ENCODE peak calls at places on chromosome 14, in nine cellular contexts. Z, E, D, R, Q, K, P, T and H are unnamed samples.

GRCh38 chr14:57089901-57090300 is 178.8 kb downstream of the EXOC5 start:
- DNase-seq in P (no peak), T (peak), K (no peak), Z (no peak), R (no peak), E (no peak), D (no peak), Q (no peak), H (no peak)

GRCh38 chr14:98966021-98966420 is 306.0 kb downstream of the BCL11B start:
- DNase-seq in Q (no peak), Z (no peak), T (no peak), E (no peak), P (no peak), D (no peak), R (no peak), K (no peak), H (no peak)

GRCh38 chr14:96362071-96362964 is 823 bp downstream of the ATG2B start:
- DNase-seq in P (peak), Z (peak), T (peak), D (peak), K (no peak), E (peak), Q (peak), R (peak), H (peak)

GRCh38 chr14:41824441-41824840 is 217.8 kb downstream of the LRFN5 start:
- DNase-seq in Q (no peak), P (no peak), Z (no peak), K (no peak), D (no peak), T (no peak), E (no peak), R (no peak), H (no peak)

GRCh38 chr14:35034440-35034833 is 11.6 kb upstream of the FAM177A1 start:
- DNase-seq in R (no peak), Z (no peak), T (no peak), E (no peak), Q (no peak), K (no peak), P (no peak), D (no peak), H (no peak)

GRCh38 chr14:23483216-23483854 is 13.8 kb downstream of the NGDN start:
- DNase-seq in T (peak), P (peak), Q (peak), D (no peak), E (no peak), K (peak), Z (no peak), R (peak), H (peak)

GRCh38 chr14:35231207-35231755 is 60.9 kb upstream of the PSMA6 start:
- DNase-seq in K (no peak), Z (no peak), T (no peak), D (no peak), E (no peak), P (no peak), R (no peak), Q (no peak), H (no peak)

GRCh38 chr14:85528882-85529585 is 910 bp upstream of the FLRT2 start:
- DNase-seq in D (peak), Q (peak), K (no peak), T (peak), E (no peak), R (peak), Z (no peak), P (peak), H (peak)

GRCh38 chr14:36522347-36522971 is 2.4 kb upstream of the NKX2-1 start:
- DNase-seq in P (no peak), E (no peak), R (no peak), Z (no peak), T (no peak), Q (no peak), K (no peak), D (no peak), H (no peak)

GRCh38 chr14:89855961-89856360 is 98.6 kb downstream of the EFCAB11 start:
- DNase-seq in K (no peak), E (no peak), Z (peak), D (peak), T (peak), P (peak), R (peak), Q (peak), H (peak)

GRCh38 chr14:61519106-61519505 is 176.2 kb upstream of the HIF1A start:
- DNase-seq in E (no peak), P (no peak), Z (no peak), D (no peak), Q (no peak), R (no peak), T (no peak), K (no peak), H (no peak)

GRCh38 chr14:26204362-26204953 is 393.4 kb downstream of the NOVA1 start:
- DNase-seq in D (peak), T (no peak), P (peak), Q (peak), Z (no peak), K (peak), E (no peak), R (no peak), H (no peak)

GRCh38 chr14:85217412-85217811 is 312.5 kb upstream of the FLRT2 start:
- DNase-seq in K (no peak), R (peak), Q (no peak), T (no peak), E (no peak), D (peak), P (peak), Z (no peak), H (no peak)

GRCh38 chr14:74566174-74567125 is 45.6 kb downstream of the LTBP2 start:
- DNase-seq in Z (peak), P (no peak), D (no peak), R (peak), T (peak), E (peak), K (no peak), Q (no peak), H (peak)

GRCh38 chr14:96268426-96269358 is 12.7 kb downstream of the BDKRB1 start:
- DNase-seq in P (peak), E (peak), D (peak), K (no peak), T (peak), Q (peak), R (peak), Z (peak), H (peak)

GRCh38 chr14:80426686-80427085 is 215.4 kb upstream of the DIO2 start:
- DNase-seq in K (no peak), P (peak), D (peak), Q (peak), T (peak), R (peak), Z (peak), E (no peak), H (peak)

GRCh38 chr14:70425349-70425748 is 8.5 kb upstream of the SYNJ2BP start:
- DNase-seq in K (no peak), E (no peak), R (no peak), T (no peak), Z (no peak), Q (no peak), P (no peak), D (no peak), H (no peak)

GRCh38 chr14:106789318-106789717 is 1262.9 kb downstream of the TMEM121 start:
- DNase-seq in E (no peak), R (no peak), D (no peak), Q (no peak), K (no peak), Z (no peak), P (no peak), T (no peak), H (no peak)

GRCh38 chr14:70086685-70087379 is 101.9 kb downstream of the SLC8A3 start:
- DNase-seq in T (peak), D (peak), P (peak), E (peak), Z (no peak), Q (peak), R (peak), K (peak), H (peak)

GRCh38 chr14:65972891-65973290 is 513.3 kb upstream of the CCDC196 start:
- DNase-seq in T (peak), Q (peak), D (peak), K (no peak), P (peak), R (no peak), E (no peak), Z (no peak), H (no peak)

GRCh38 chr14:79947440-79947839 is 263.9 kb downstream of the DIO2 start:
- DNase-seq in T (no peak), K (no peak), P (no peak), R (no peak), D (no peak), Q (no peak), E (no peak), Z (no peak), H (no peak)

GRCh38 chr14:51291016-51291415 is 51.0 kb downstream of the TMX1 start:
- DNase-seq in R (no peak), E (no peak), Q (no peak), Z (no peak), K (no peak), P (no peak), T (no peak), D (no peak), H (no peak)

GRCh38 chr14:73280903-73281302 is 43.6 kb downstream of the PAPLN start:
- DNase-seq in R (peak), Z (no peak), Q (no peak), D (no peak), K (no peak), T (no peak), E (no peak), P (no peak), H (no peak)

GRCh38 chr14:72921396-72921795 is 4.9 kb upstream of the DCAF4 start:
- DNase-seq in Z (peak), T (no peak), D (peak), P (peak), E (no peak), Q (no peak), R (peak), K (no peak), H (no peak)

GRCh38 chr14:78904094-78904493 is 733.9 kb downstream of the NRXN3 start:
- DNase-seq in K (no peak), E (no peak), P (peak), T (no peak), Q (no peak), D (no peak), R (peak), Z (no peak), H (no peak)

GRCh38 chr14:105439179-105439578 is 19.6 kb downstream of the MTA1 start:
- DNase-seq in D (no peak), K (no peak), T (no peak), R (no peak), E (no peak), Z (no peak), P (no peak), Q (no peak), H (no peak)

GRCh38 chr14:105007593-105008264 is 13.2 kb downstream of the CDCA4 start:
- DNase-seq in Z (peak), D (no peak), E (no peak), K (no peak), T (no peak), Q (no peak), P (no peak), R (no peak), H (no peak)

GRCh38 chr14:74368026-74368425 is 19.8 kb downstream of the VRTN start:
- DNase-seq in Z (no peak), E (no peak), D (no peak), P (no peak), R (no peak), K (no peak), T (no peak), Q (no peak), H (no peak)

GRCh38 chr14:28196878-28197277 is 569.7 kb upstream of the FOXG1 start:
- DNase-seq in E (no peak), P (no peak), T (no peak), D (no peak), Q (no peak), R (no peak), Z (no peak), K (no peak), H (no peak)

GRCh38 chr14:39038542-39038941 is 64.5 kb downstream of the SEC23A start:
- DNase-seq in D (no peak), Z (no peak), T (no peak), R (no peak), P (no peak), E (no peak), K (no peak), Q (no peak), H (no peak)

GRCh38 chr14:59964251-59965007 is 44.5 kb downstream of the LRRC9 start:
- DNase-seq in P (peak), T (peak), Q (peak), K (no peak), Z (no peak), E (no peak), R (peak), D (peak), H (peak)

GRCh38 chr14:38389666-38390065 is 133.8 kb upstream of the CLEC14A start:
- DNase-seq in P (peak), T (no peak), R (no peak), Q (peak), Z (no peak), E (no peak), K (no peak), D (no peak), H (no peak)

GRCh38 chr14:77105118-77105517 is 7.1 kb downstream of the CIPC start:
- DNase-seq in R (no peak), E (no peak), P (no peak), T (no peak), D (no peak), K (no peak), Q (no peak), Z (no peak), H (no peak)

GRCh38 chr14:46279776-46280175 is 371.8 kb downstream of the RPL10L start:
- DNase-seq in Z (no peak), Q (no peak), R (no peak), K (no peak), P (no peak), T (no peak), E (no peak), D (no peak), H (no peak)

GRCh38 chr14:34662558-34663088 is 32.7 kb upstream of the SNX6 start:
- DNase-seq in R (no peak), P (peak), T (peak), D (no peak), Q (peak), K (no peak), E (no peak), Z (peak), H (peak)

GRCh38 chr14:100369019-100369418 is 45.9 kb downstream of the SLC25A47 start:
- DNase-seq in Z (no peak), E (no peak), P (no peak), R (no peak), T (no peak), D (no peak), Q (no peak), K (no peak), H (no peak)

GRCh38 chr14:34331728-34332623 is 130.1 kb downstream of the SPTSSA start:
- DNase-seq in P (peak), T (peak), E (peak), Z (no peak), Q (peak), R (peak), D (peak), K (peak), H (peak)

GRCh38 chr14:82889701-82890100 is 1356.0 kb upstream of the SEL1L start:
- DNase-seq in P (no peak), R (no peak), T (no peak), Q (no peak), K (no peak), D (no peak), E (no peak), Z (no peak), H (no peak)

GRCh38 chr14:102342238-102342637 is 20.5 kb downstream of the CINP start:
- DNase-seq in R (no peak), K (no peak), T (no peak), E (no peak), P (no peak), Q (no peak), D (no peak), Z (no peak), H (no peak)

GRCh38 chr14:102335163-102335562 is 15.6 kb downstream of the ZNF839 start:
- DNase-seq in P (no peak), K (no peak), Z (no peak), T (no peak), Q (no peak), E (no peak), R (no peak), D (no peak), H (no peak)

GRCh38 chr14:102333795-102334415 is 14.4 kb downstream of the ZNF839 start:
- DNase-seq in Z (no peak), K (no peak), Q (no peak), P (no peak), R (no peak), E (no peak), T (no peak), D (no peak), H (no peak)

GRCh38 chr14:102341566-102341965 is 21.1 kb downstream of the CINP start:
- DNase-seq in D (no peak), Z (no peak), Q (no peak), E (no peak), R (no peak), K (no peak), T (no peak), P (no peak), H (no peak)

GRCh38 chr14:102338724-102339123 is 19.2 kb downstream of the ZNF839 start:
- DNase-seq in K (no peak), T (no peak), D (no peak), P (no peak), R (no peak), Z (no peak), E (no peak), Q (no peak), H (no peak)
- TF ChIP-seq CTCF in K (no peak), T (no peak), D (no peak), P (no peak), R (no peak), Z (no peak), E (no peak), Q (no peak), H (no peak)

GRCh38 chr14:48568688-48569087 is 893.3 kb upstream of the MDGA2 start:
- DNase-seq in D (no peak), R (peak), T (peak), P (no peak), Z (no peak), Q (peak), K (no peak), E (no peak), H (no peak)

GRCh38 chr14:48560421-48560820 is 885.0 kb upstream of the MDGA2 start:
- DNase-seq in T (no peak), D (no peak), R (peak), P (no peak), K (no peak), E (no peak), Z (no peak), Q (no peak), H (no peak)

GRCh38 chr14:48568252-48568651 is 892.8 kb upstream of the MDGA2 start:
- DNase-seq in R (no peak), D (no peak), E (no peak), K (no peak), Z (no peak), T (no peak), P (no peak), Q (no peak), H (no peak)

GRCh38 chr14:48563465-48563864 is 888.1 kb upstream of the MDGA2 start:
- DNase-seq in P (no peak), E (no peak), K (no peak), D (no peak), R (peak), T (peak), Q (no peak), Z (no peak), H (peak)
- TF ChIP-seq CTCF in P (no peak), E (no peak), K (no peak), D (no peak), R (no peak), T (no peak), Q (no peak), Z (no peak), H (no peak)

DNA sequence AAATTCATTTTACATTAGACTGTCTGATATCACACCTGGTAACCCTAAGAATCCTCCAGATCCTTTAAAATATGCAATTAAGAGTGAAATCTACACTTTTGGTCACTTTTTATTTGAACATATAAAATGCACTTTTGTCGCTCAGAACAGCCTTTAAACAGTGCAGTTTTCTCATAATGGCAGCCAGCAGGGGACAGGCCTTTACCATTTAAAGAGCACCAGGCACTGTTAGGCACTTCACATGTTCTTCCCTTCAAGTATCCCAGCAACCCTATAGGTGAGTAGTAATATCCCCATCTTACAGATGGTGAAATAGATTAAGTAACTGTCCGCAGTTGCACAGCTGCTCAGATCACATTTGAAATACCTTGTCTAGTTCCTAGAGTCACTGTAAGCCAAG is 11.3 kb upstream of the SAMD4A start:
- DNase-seq in Q (no peak), Z (no peak), R (peak), P (no peak), D (no peak), T (no peak), K (no peak), E (no peak), H (no peak)
- TF ChIP-seq CTCF in Q (peak), Z (peak), R (peak), P (no peak), D (no peak), T (no peak), K (no peak), E (no peak), H (peak)

GRCh38 chr14:68268719-68269118 is 449.1 kb downstream of the RAD51B start:
- DNase-seq in Q (no peak), K (no peak), P (peak), R (no peak), T (no peak), Z (no peak), D (peak), E (no peak), H (no peak)
- TF ChIP-seq CTCF in Q (no peak), K (no peak), P (no peak), R (no peak), T (no peak), Z (no peak), D (no peak), E (no peak), H (no peak)

DNA sequence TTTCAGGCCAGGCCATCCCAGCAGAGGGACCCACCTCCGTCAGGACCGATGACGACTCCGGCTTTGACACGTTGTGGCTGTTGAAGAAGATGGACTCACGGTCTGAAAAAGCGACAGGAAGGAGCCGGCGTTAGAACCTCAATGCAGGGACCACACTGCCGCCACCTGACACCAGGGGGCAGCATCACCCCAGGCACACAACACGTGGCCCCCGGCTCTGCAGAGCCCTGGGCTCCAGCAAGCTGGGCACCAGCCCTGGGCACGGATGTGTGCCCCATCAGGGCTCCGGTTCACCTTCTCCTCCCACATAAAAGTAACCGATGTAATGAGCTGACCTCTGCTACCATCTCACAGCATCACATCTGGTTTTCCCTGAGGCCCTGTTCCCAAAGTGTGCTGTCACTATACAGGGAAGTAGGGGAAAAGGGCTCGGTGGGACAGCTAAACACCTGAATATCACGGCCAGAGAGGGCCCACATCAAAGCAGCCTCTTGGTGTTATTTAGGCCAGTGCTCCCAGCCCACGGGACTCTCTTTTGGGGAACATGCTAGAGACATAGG is 29.0 kb downstream of the CHGA start:
- DNase-seq in P (peak), Q (peak), Z (peak), T (peak), E (peak), D (peak), K (peak), R (peak), H (peak)
- TF ChIP-seq CTCF in P (peak), Q (peak), Z (peak), T (peak), E (peak), D (peak), K (peak), R (peak), H (peak)

GRCh38 chr14:93691042-93691780 is 97.1 kb downstream of the PRIMA1 start:
- DNase-seq in D (no peak), P (no peak), Z (no peak), T (no peak), E (no peak), R (no peak), K (no peak), Q (no peak), H (no peak)
- TF ChIP-seq CTCF in D (no peak), P (no peak), Z (no peak), T (no peak), E (no peak), R (peak), K (no peak), Q (no peak), H (no peak)

DNA sequence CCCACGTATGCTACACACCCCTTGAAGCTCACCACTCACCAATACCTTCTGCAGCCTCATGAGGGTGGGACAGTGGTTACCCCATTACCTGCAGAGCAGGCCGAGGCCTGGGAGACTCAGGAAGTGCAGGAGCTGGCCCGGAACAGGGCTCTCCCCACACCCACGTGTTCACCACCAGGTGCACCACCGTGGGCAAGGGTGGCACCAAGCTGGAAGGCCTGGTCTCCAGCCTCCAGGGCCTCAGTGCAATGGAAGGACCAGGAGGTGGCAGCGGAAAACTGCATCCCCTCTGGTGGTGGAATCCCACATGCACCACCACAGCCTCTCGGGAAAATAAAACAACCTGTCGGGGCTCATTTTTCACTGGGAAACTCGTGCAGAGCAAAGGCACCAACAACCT is 36.4 kb downstream of the ITPK1 start:
- DNase-seq in R (no peak), D (no peak), K (no peak), E (no peak), P (no peak), T (no peak), Z (peak), Q (no peak), H (no peak)
- TF ChIP-seq CTCF in R (no peak), D (no peak), K (no peak), E (no peak), P (peak), T (no peak), Z (peak), Q (no peak), H (no peak)